ENCODE peak calls at places on chromosomes 5 and 9, in ten cellular contexts. One of them, this sample, is unnamed.

GRCh38 chr5:90899014-90899604 is 340.5 kb downstream of the ADGRV1 start:
- DNase-seq in GM04503: no peak
- DNase-seq in H54: no peak
- DNase-seq in NCI-H1105 treated with DMSO at 0.1 percent for 48 hours: no peak
- DNase-seq in Ammon's horn: no peak
- DNase-seq in neural progenitor cell: no peak
- DNase-seq in GM20000: no peak
- DNase-seq in GM13977: no peak
- DNase-seq in stimulated activated CD4-positive, alpha-beta T cell treated with anti-CD3 and anti-CD28 coated beads, Interleukin-12 subunit alpha, Interleukin-12 subunit beta, amount 100 ng/mL, for 4 hours: no peak
- DNase-seq in activated naive CD8-positive, alpha-beta T cell treated with anti-CD3 and anti-CD28 coated beads, Interleukin-2, amount 50 U/mL, for 24 hours: no peak
- DNase-seq in this sample: no peak

GRCh38 chr5:171667341-171668096 is 118.1 kb upstream of the SMIM23 start:
- DNase-seq in GM04503: no peak
- DNase-seq in H54: no peak
- DNase-seq in NCI-H1105 treated with DMSO at 0.1 percent for 48 hours: no peak
- DNase-seq in Ammon's horn: no peak
- DNase-seq in neural progenitor cell: peak
- DNase-seq in GM20000: no peak
- DNase-seq in GM13977: no peak
- DNase-seq in stimulated activated CD4-positive, alpha-beta T cell treated with anti-CD3 and anti-CD28 coated beads, Interleukin-12 subunit alpha, Interleukin-12 subunit beta, amount 100 ng/mL, for 4 hours: no peak
- DNase-seq in activated naive CD8-positive, alpha-beta T cell treated with anti-CD3 and anti-CD28 coated beads, Interleukin-2, amount 50 U/mL, for 24 hours: no peak
- DNase-seq in this sample: no peak

GRCh38 chr9:117825609-117826347 is 121.6 kb downstream of the TLR4 start:
- DNase-seq in GM04503: no peak
- DNase-seq in H54: no peak
- DNase-seq in NCI-H1105 treated with DMSO at 0.1 percent for 48 hours: no peak
- DNase-seq in Ammon's horn: peak
- DNase-seq in neural progenitor cell: no peak
- DNase-seq in GM20000: no peak
- DNase-seq in GM13977: no peak
- DNase-seq in stimulated activated CD4-positive, alpha-beta T cell treated with anti-CD3 and anti-CD28 coated beads, Interleukin-12 subunit alpha, Interleukin-12 subunit beta, amount 100 ng/mL, for 4 hours: peak
- DNase-seq in activated naive CD8-positive, alpha-beta T cell treated with anti-CD3 and anti-CD28 coated beads, Interleukin-2, amount 50 U/mL, for 24 hours: peak
- DNase-seq in this sample: no peak

GRCh38 chr9:80028501-80028900 is 456.7 kb downstream of the TLE4 start:
- DNase-seq in GM04503: peak
- DNase-seq in H54: no peak
- DNase-seq in NCI-H1105 treated with DMSO at 0.1 percent for 48 hours: no peak
- DNase-seq in Ammon's horn: peak
- DNase-seq in neural progenitor cell: peak
- DNase-seq in GM20000: no peak
- DNase-seq in GM13977: no peak
- DNase-seq in stimulated activated CD4-positive, alpha-beta T cell treated with anti-CD3 and anti-CD28 coated beads, Interleukin-12 subunit alpha, Interleukin-12 subunit beta, amount 100 ng/mL, for 4 hours: no peak
- DNase-seq in activated naive CD8-positive, alpha-beta T cell treated with anti-CD3 and anti-CD28 coated beads, Interleukin-2, amount 50 U/mL, for 24 hours: no peak
- DNase-seq in this sample: no peak

GRCh38 chr5:28216939-28217360 is 1178.6 kb upstream of the CDH9 start:
- DNase-seq in GM04503: no peak
- DNase-seq in H54: no peak
- DNase-seq in NCI-H1105 treated with DMSO at 0.1 percent for 48 hours: no peak
- DNase-seq in Ammon's horn: no peak
- DNase-seq in neural progenitor cell: no peak
- DNase-seq in GM20000: no peak
- DNase-seq in GM13977: no peak
- DNase-seq in stimulated activated CD4-positive, alpha-beta T cell treated with anti-CD3 and anti-CD28 coated beads, Interleukin-12 subunit alpha, Interleukin-12 subunit beta, amount 100 ng/mL, for 4 hours: no peak
- DNase-seq in activated naive CD8-positive, alpha-beta T cell treated with anti-CD3 and anti-CD28 coated beads, Interleukin-2, amount 50 U/mL, for 24 hours: no peak
- DNase-seq in this sample: no peak

GRCh38 chr9:19998153-19998552 is 209.3 kb upstream of the SLC24A2 start:
- DNase-seq in GM04503: no peak
- DNase-seq in H54: no peak
- DNase-seq in NCI-H1105 treated with DMSO at 0.1 percent for 48 hours: no peak
- DNase-seq in Ammon's horn: no peak
- DNase-seq in neural progenitor cell: no peak
- DNase-seq in GM20000: peak
- DNase-seq in GM13977: no peak
- DNase-seq in stimulated activated CD4-positive, alpha-beta T cell treated with anti-CD3 and anti-CD28 coated beads, Interleukin-12 subunit alpha, Interleukin-12 subunit beta, amount 100 ng/mL, for 4 hours: no peak
- DNase-seq in activated naive CD8-positive, alpha-beta T cell treated with anti-CD3 and anti-CD28 coated beads, Interleukin-2, amount 50 U/mL, for 24 hours: peak
- DNase-seq in this sample: no peak

GRCh38 chr5:139647406-139648204 is 544 bp upstream of the CXXC5 start:
- DNase-seq in GM04503: no peak
- DNase-seq in H54: no peak
- DNase-seq in NCI-H1105 treated with DMSO at 0.1 percent for 48 hours: no peak
- DNase-seq in Ammon's horn: no peak
- DNase-seq in neural progenitor cell: peak
- DNase-seq in GM20000: no peak
- DNase-seq in GM13977: no peak
- DNase-seq in stimulated activated CD4-positive, alpha-beta T cell treated with anti-CD3 and anti-CD28 coated beads, Interleukin-12 subunit alpha, Interleukin-12 subunit beta, amount 100 ng/mL, for 4 hours: no peak
- DNase-seq in activated naive CD8-positive, alpha-beta T cell treated with anti-CD3 and anti-CD28 coated beads, Interleukin-2, amount 50 U/mL, for 24 hours: no peak
- DNase-seq in this sample: peak

GRCh38 chr9:22039258-22039657 is 30.2 kb upstream of the CDKN2B start:
- DNase-seq in GM04503: no peak
- DNase-seq in H54: no peak
- DNase-seq in NCI-H1105 treated with DMSO at 0.1 percent for 48 hours: no peak
- DNase-seq in Ammon's horn: no peak
- DNase-seq in neural progenitor cell: no peak
- DNase-seq in GM20000: no peak
- DNase-seq in GM13977: no peak
- DNase-seq in stimulated activated CD4-positive, alpha-beta T cell treated with anti-CD3 and anti-CD28 coated beads, Interleukin-12 subunit alpha, Interleukin-12 subunit beta, amount 100 ng/mL, for 4 hours: no peak
- DNase-seq in activated naive CD8-positive, alpha-beta T cell treated with anti-CD3 and anti-CD28 coated beads, Interleukin-2, amount 50 U/mL, for 24 hours: no peak
- DNase-seq in this sample: no peak

GRCh38 chr9:133609311-133610098 is at the start of gene FAM163B:
- DNase-seq in GM04503: no peak
- DNase-seq in H54: no peak
- DNase-seq in NCI-H1105 treated with DMSO at 0.1 percent for 48 hours: no peak
- DNase-seq in Ammon's horn: no peak
- DNase-seq in neural progenitor cell: peak
- DNase-seq in GM20000: no peak
- DNase-seq in GM13977: no peak
- DNase-seq in stimulated activated CD4-positive, alpha-beta T cell treated with anti-CD3 and anti-CD28 coated beads, Interleukin-12 subunit alpha, Interleukin-12 subunit beta, amount 100 ng/mL, for 4 hours: peak
- DNase-seq in activated naive CD8-positive, alpha-beta T cell treated with anti-CD3 and anti-CD28 coated beads, Interleukin-2, amount 50 U/mL, for 24 hours: peak
- DNase-seq in this sample: no peak

GRCh38 chr5:64637144-64637543 is 53.2 kb upstream of the SHISAL2B start:
- DNase-seq in GM04503: no peak
- DNase-seq in H54: no peak
- DNase-seq in NCI-H1105 treated with DMSO at 0.1 percent for 48 hours: no peak
- DNase-seq in Ammon's horn: no peak
- DNase-seq in neural progenitor cell: no peak
- DNase-seq in GM20000: no peak
- DNase-seq in GM13977: no peak
- DNase-seq in stimulated activated CD4-positive, alpha-beta T cell treated with anti-CD3 and anti-CD28 coated beads, Interleukin-12 subunit alpha, Interleukin-12 subunit beta, amount 100 ng/mL, for 4 hours: no peak
- DNase-seq in activated naive CD8-positive, alpha-beta T cell treated with anti-CD3 and anti-CD28 coated beads, Interleukin-2, amount 50 U/mL, for 24 hours: peak
- DNase-seq in this sample: no peak

GRCh38 chr5:1104327-1105006 is 7.4 kb downstream of the SLC12A7 start:
- DNase-seq in GM04503: no peak
- DNase-seq in H54: no peak
- DNase-seq in NCI-H1105 treated with DMSO at 0.1 percent for 48 hours: no peak
- DNase-seq in Ammon's horn: no peak
- DNase-seq in neural progenitor cell: no peak
- DNase-seq in GM20000: no peak
- DNase-seq in GM13977: no peak
- DNase-seq in stimulated activated CD4-positive, alpha-beta T cell treated with anti-CD3 and anti-CD28 coated beads, Interleukin-12 subunit alpha, Interleukin-12 subunit beta, amount 100 ng/mL, for 4 hours: no peak
- DNase-seq in activated naive CD8-positive, alpha-beta T cell treated with anti-CD3 and anti-CD28 coated beads, Interleukin-2, amount 50 U/mL, for 24 hours: no peak
- DNase-seq in this sample: no peak

GRCh38 chr5:39433123-39433522 is 8.3 kb upstream of the DAB2 start:
- DNase-seq in GM04503: no peak
- DNase-seq in H54: no peak
- DNase-seq in NCI-H1105 treated with DMSO at 0.1 percent for 48 hours: no peak
- DNase-seq in Ammon's horn: no peak
- DNase-seq in neural progenitor cell: no peak
- DNase-seq in GM20000: no peak
- DNase-seq in GM13977: no peak
- DNase-seq in stimulated activated CD4-positive, alpha-beta T cell treated with anti-CD3 and anti-CD28 coated beads, Interleukin-12 subunit alpha, Interleukin-12 subunit beta, amount 100 ng/mL, for 4 hours: no peak
- DNase-seq in activated naive CD8-positive, alpha-beta T cell treated with anti-CD3 and anti-CD28 coated beads, Interleukin-2, amount 50 U/mL, for 24 hours: no peak
- DNase-seq in this sample: no peak

GRCh38 chr5:78773655-78774054 is 125.1 kb upstream of the LHFPL2 start:
- DNase-seq in GM04503: no peak
- DNase-seq in H54: no peak
- DNase-seq in NCI-H1105 treated with DMSO at 0.1 percent for 48 hours: no peak
- DNase-seq in Ammon's horn: no peak
- DNase-seq in neural progenitor cell: no peak
- DNase-seq in GM20000: no peak
- DNase-seq in GM13977: no peak
- DNase-seq in stimulated activated CD4-positive, alpha-beta T cell treated with anti-CD3 and anti-CD28 coated beads, Interleukin-12 subunit alpha, Interleukin-12 subunit beta, amount 100 ng/mL, for 4 hours: no peak
- DNase-seq in activated naive CD8-positive, alpha-beta T cell treated with anti-CD3 and anti-CD28 coated beads, Interleukin-2, amount 50 U/mL, for 24 hours: no peak
- DNase-seq in this sample: no peak

GRCh38 chr9:118637681-118638080 is 731.6 kb downstream of the BRINP1 start:
- DNase-seq in GM04503: no peak
- DNase-seq in H54: no peak
- DNase-seq in NCI-H1105 treated with DMSO at 0.1 percent for 48 hours: no peak
- DNase-seq in Ammon's horn: no peak
- DNase-seq in neural progenitor cell: no peak
- DNase-seq in GM20000: no peak
- DNase-seq in GM13977: no peak
- DNase-seq in stimulated activated CD4-positive, alpha-beta T cell treated with anti-CD3 and anti-CD28 coated beads, Interleukin-12 subunit alpha, Interleukin-12 subunit beta, amount 100 ng/mL, for 4 hours: no peak
- DNase-seq in activated naive CD8-positive, alpha-beta T cell treated with anti-CD3 and anti-CD28 coated beads, Interleukin-2, amount 50 U/mL, for 24 hours: no peak
- DNase-seq in this sample: no peak

GRCh38 chr9:14096182-14096922 is 217.6 kb downstream of the NFIB start:
- DNase-seq in GM04503: no peak
- DNase-seq in H54: no peak
- DNase-seq in NCI-H1105 treated with DMSO at 0.1 percent for 48 hours: peak
- DNase-seq in Ammon's horn: no peak
- DNase-seq in neural progenitor cell: peak
- DNase-seq in GM20000: no peak
- DNase-seq in GM13977: no peak
- DNase-seq in stimulated activated CD4-positive, alpha-beta T cell treated with anti-CD3 and anti-CD28 coated beads, Interleukin-12 subunit alpha, Interleukin-12 subunit beta, amount 100 ng/mL, for 4 hours: no peak
- DNase-seq in activated naive CD8-positive, alpha-beta T cell treated with anti-CD3 and anti-CD28 coated beads, Interleukin-2, amount 50 U/mL, for 24 hours: no peak
- DNase-seq in this sample: no peak

This sample was measured in upper lobe of right lung.